ENCODE peak calls at places on chromosomes 5 and 9, in nine cellular contexts. R is heart left ventricle, M is hepatocyte, D is ovary, S is lower lobe of right lung, H is endodermal cell, G is neural progenitor cell, Y is IMR-90, A is fibroblast of lung. J is an unnamed sample. For H3K4me1, the result is how much of the 10 kb centered on the place peaks cover.

GRCh38 chr9:16258708-16259107 is 611.8 kb downstream of the BNC2 start:
- DNase-seq in M (no peak), A (no peak), G (no peak), Y (no peak), S (no peak), R (no peak), H (no peak), D (no peak), J (no peak)

GRCh38 chr9:36029202-36029601 is 7.5 kb upstream of the RECK start:
- DNase-seq in M (no peak), R (no peak), D (no peak), H (no peak), G (no peak), S (no peak), A (no peak), Y (no peak), J (no peak)

GRCh38 chr9:127318651-127319167 is 54.1 kb downstream of the GARNL3 start:
- DNase-seq in S (no peak), M (peak), R (peak), A (no peak), H (no peak), G (no peak), Y (peak), D (no peak), J (no peak)

GRCh38 chr9:16769291-16769690 is 101.2 kb downstream of the BNC2 start:
- DNase-seq in M (no peak), S (no peak), A (no peak), Y (no peak), D (no peak), H (no peak), R (no peak), G (no peak), J (no peak)

GRCh38 chr9:36141288-36141687 is 4.8 kb downstream of the GLIPR2 start:
- DNase-seq in G (peak), A (peak), M (no peak), Y (peak), H (peak), D (no peak), R (no peak), S (no peak), J (no peak)

GRCh38 chr5:101520417-101520816 is 617.3 kb upstream of the ST8SIA4 start:
- DNase-seq in M (no peak), G (no peak), D (no peak), R (no peak), Y (no peak), S (no peak), A (no peak), H (no peak), J (no peak)

GRCh38 chr9:93673844-93674334 is 97.5 kb downstream of the PHF2 start:
- DNase-seq in Y (no peak), D (no peak), A (no peak), H (no peak), G (no peak), R (no peak), M (no peak), S (no peak), J (peak)

GRCh38 chr9:36099718-36100117 is 36.8 kb upstream of the GLIPR2 start:
- DNase-seq in H (no peak), A (no peak), R (no peak), Y (no peak), S (no peak), D (no peak), M (no peak), G (no peak), J (no peak)

GRCh38 chr5:37045703-37046102 is 169.1 kb downstream of the NIPBL start:
- DNase-seq in G (no peak), M (no peak), A (no peak), R (no peak), Y (no peak), D (no peak), S (no peak), H (no peak), J (no peak)

GRCh38 chr9:121510766-121511555 is 11.3 kb upstream of the GGTA1 start:
- DNase-seq in A (no peak), H (no peak), R (peak), G (no peak), M (no peak), S (no peak), D (no peak), Y (peak), J (no peak)

GRCh38 chr5:58937031-58937681 is 354.3 kb downstream of the RAB3C start:
- DNase-seq in Y (no peak), R (no peak), A (no peak), D (no peak), M (no peak), S (no peak), G (no peak), H (peak), J (no peak)

GRCh38 chr5:76634661-76635060 is 11.5 kb upstream of the F2RL2 start:
- DNase-seq in M (no peak), H (no peak), R (no peak), S (no peak), Y (no peak), G (no peak), D (no peak), A (no peak), J (no peak)

GRCh38 chr5:95754545-95754944 is 23.4 kb downstream of the RHOBTB3 start:
- DNase-seq in D (no peak), R (no peak), S (no peak), H (no peak), Y (no peak), M (no peak), A (no peak), G (no peak), J (no peak)

GRCh38 chr5:36156124-36156601 is 4.3 kb downstream of the SKP2 start:
- DNase-seq in S (no peak), Y (peak), R (no peak), H (peak), G (no peak), A (peak), D (no peak), M (peak), J (peak)

GRCh38 chr9:121278535-121279169 is 10.7 kb downstream of the GSN start:
- DNase-seq in R (peak), M (peak), Y (peak), D (peak), H (peak), S (peak), A (peak), G (peak), J (peak)

GRCh38 chr5:133461796-133462516 is 150.4 kb downstream of the FSTL4 start:
- DNase-seq in D (no peak), H (no peak), G (no peak), A (no peak), M (no peak), R (no peak), S (no peak), Y (no peak), J (no peak)

GRCh38 chr9:134482226-134482625 is 156.0 kb downstream of the RXRA start:
- DNase-seq in S (no peak), D (no peak), G (no peak), A (no peak), Y (no peak), M (no peak), H (no peak), R (peak), J (no peak)

GRCh38 chr5:180331647-180331950 is 21.5 kb downstream of the GFPT2 start:
- DNase-seq in H (peak), G (peak), S (peak), D (no peak), Y (no peak), R (peak), M (no peak), A (no peak), J (no peak)

GRCh38 chr5:147780924-147781530 is 1.5 kb downstream of the JAKMIP2 start:
- DNase-seq in D (no peak), M (no peak), A (no peak), Y (no peak), H (no peak), R (no peak), S (no peak), G (peak), J (no peak)

GRCh38 chr5:9156282-9156681 is 389.6 kb downstream of the SEMA5A start:
- DNase-seq in S (no peak), D (no peak), R (peak), M (peak), Y (peak), H (peak), A (peak), G (peak), J (peak)

GRCh38 chr5:56175465-56175864 is 57.7 kb downstream of the ANKRD55 start:
- DNase-seq in D (peak), G (peak), M (peak), R (peak), S (no peak), Y (peak), H (peak), A (peak), J (no peak)

GRCh38 chr5:5665225-5666075 is 243.0 kb downstream of the ICE1 start:
- DNase-seq in H (no peak), M (no peak), S (no peak), Y (no peak), A (no peak), R (no peak), D (no peak), G (no peak), J (no peak)

GRCh38 chr5:112684737-112685136 is 52.9 kb upstream of the APC start:
- DNase-seq in G (no peak), H (no peak), M (no peak), S (no peak), D (no peak), A (no peak), Y (peak), R (peak), J (no peak)

GRCh38 chr5:65395526-65396155 is 86.1 kb downstream of the ADAMTS6 start:
- DNase-seq in A (peak), M (no peak), G (no peak), D (no peak), Y (peak), R (no peak), H (no peak), S (no peak), J (no peak)

GRCh38 chr9:133603165-133603927 is 5.8 kb downstream of the FAM163B start:
- DNase-seq in G (peak), A (no peak), R (no peak), S (peak), M (no peak), D (no peak), Y (no peak), H (peak), J (peak)

GRCh38 chr5:60507687-60508086 is 192.3 kb downstream of the DEPDC1B start:
- DNase-seq in D (no peak), Y (peak), H (no peak), M (peak), G (no peak), A (peak), S (no peak), R (no peak), J (no peak)

GRCh38 chr5:68502531-68502930 is 287.0 kb downstream of the PIK3R1 start:
- DNase-seq in G (no peak), Y (peak), D (no peak), H (no peak), R (no peak), A (no peak), S (no peak), M (no peak), J (no peak)

GRCh38 chr9:33453286-33453882 is 6.0 kb upstream of the AQP3 start:
- DNase-seq in S (no peak), H (no peak), A (no peak), G (no peak), R (no peak), M (no peak), D (no peak), Y (no peak), J (no peak)

GRCh38 chr9:127741831-127742434 is 6.8 kb upstream of the TOR2A start:
- DNase-seq in M (peak), S (peak), A (peak), R (peak), D (peak), H (peak), Y (no peak), G (peak), J (peak)

GRCh38 chr5:178232124-178232919 is at the start of gene PHYKPL:
- DNase-seq in M (peak), H (peak), A (peak), Y (peak), G (peak), D (peak), S (peak), R (peak), J (peak)

GRCh38 chr5:117888688-117889087 is 1099.7 kb downstream of the DTWD2 start:
- DNase-seq in M (no peak), G (no peak), R (no peak), D (no peak), A (peak), H (no peak), S (no peak), Y (peak), J (no peak)

GRCh38 chr5:56409331-56410190 is 176.4 kb upstream of the ANKRD55 start:
- DNase-seq in D (no peak), Y (peak), G (no peak), M (peak), A (peak), R (peak), S (no peak), H (no peak), J (no peak)

GRCh38 chr9:2493106-2493505 is 128.5 kb upstream of the VLDLR start:
- DNase-seq in S (no peak), Y (peak), G (no peak), A (peak), H (no peak), M (peak), R (peak), D (peak), J (no peak)

DNA sequence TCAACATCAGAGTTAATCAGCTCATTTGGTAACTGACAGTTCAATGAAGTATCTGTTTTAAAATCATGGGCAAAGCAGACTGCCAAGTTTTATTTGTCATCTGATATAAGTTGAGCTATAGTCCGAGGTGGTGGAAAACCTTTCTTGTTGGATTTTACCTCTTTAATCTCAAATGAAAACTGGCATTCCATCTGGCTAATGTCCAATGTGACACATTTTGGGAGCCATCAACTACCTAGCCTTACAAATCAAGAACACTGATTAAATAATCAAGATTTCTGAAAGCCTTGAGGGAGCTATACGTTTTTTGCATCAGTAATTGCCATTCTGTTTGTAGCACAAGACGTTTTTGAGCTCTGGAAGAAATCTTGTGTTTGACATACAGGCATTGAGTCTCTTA is 1380.5 kb upstream of the WWC1 start:
- DNase-seq in H (no peak), A (no peak), S (no peak), D (no peak), R (no peak), Y (no peak), G (no peak), M (no peak), J (no peak)
- TF ChIP-seq CTCF in H (no peak), A (no peak), S (no peak), D (no peak), R (no peak), Y (no peak), G (no peak), M (no peak), J (no peak)

GRCh38 chr9:34988218-34989055 is 1.1 kb upstream of the DNAJB5 start:
- DNase-seq in G (peak), D (no peak), H (peak), R (peak), Y (no peak), S (peak), A (peak), M (no peak), J (peak)

GRCh38 chr9:34984049-34984448 is 5.5 kb upstream of the DNAJB5 start:
- DNase-seq in A (peak), Y (peak), G (peak), M (peak), H (peak), D (no peak), R (no peak), S (no peak), J (no peak)

GRCh38 chr9:34985311-34985899 is 4.1 kb upstream of the DNAJB5 start:
- DNase-seq in H (peak), G (peak), R (no peak), S (no peak), A (peak), D (no peak), Y (peak), M (peak), J (peak)

GRCh38 chr9:34987160-34988040 is 2.1 kb upstream of the DNAJB5 start:
- DNase-seq in M (no peak), D (no peak), A (no peak), Y (no peak), R (no peak), H (peak), G (no peak), S (no peak), J (no peak)

DNA sequence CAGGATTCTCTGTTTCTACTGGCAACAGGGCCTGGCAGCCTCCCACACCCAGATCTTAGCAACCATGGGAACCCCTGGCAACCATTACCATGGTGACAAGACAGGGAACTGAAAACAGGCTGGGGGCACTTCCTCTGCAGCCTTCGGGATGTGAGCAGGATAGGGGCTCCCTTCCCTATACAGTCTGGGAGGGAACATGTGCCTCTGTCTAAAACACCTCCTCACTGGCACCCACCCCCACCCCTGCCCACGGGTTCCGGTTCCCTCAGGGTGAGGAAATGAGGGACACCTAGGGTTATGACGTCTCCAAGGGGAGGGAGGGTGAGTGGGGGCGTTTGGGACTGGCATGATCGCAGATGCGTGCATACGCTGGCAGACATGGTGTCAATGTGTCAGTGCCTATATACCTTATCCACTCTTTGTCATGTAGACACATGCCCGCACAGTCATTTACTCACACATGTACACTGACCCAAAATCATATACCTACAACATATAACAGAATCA is 3.0 kb upstream of the DNAJB5 start:
- DNase-seq in A (no peak), M (no peak), H (peak), G (peak), D (no peak), S (peak), Y (no peak), R (no peak), J (no peak)
- H3K4me1 ChIP-seq in A (under half), M (under half), H (under half), G (under half), D (under half), S (under half), Y (under half), R (under half), J (under half)

DNA sequence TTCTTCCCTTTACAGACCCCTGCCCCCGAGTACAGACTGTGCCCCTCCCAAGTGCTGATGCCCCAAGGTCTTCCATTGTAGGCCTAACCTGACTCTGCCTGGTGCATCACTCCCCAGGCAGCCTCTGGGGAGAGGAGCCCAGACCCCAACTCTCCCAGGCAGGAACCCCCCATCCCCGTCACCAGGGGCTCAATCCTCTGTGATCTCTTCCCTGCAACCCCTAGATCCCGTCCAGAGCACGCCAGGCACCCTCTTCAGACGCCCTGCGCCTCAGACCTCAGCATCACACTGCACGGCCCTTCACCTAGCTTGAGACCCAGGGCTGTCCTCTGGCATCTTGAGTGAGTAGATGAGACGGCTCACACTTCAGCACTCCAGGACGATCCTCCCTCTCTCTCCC is 6.4 kb upstream of the EGR1 start:
- DNase-seq in G (no peak), R (no peak), H (no peak), Y (no peak), A (no peak), M (no peak), D (no peak), S (peak), J (no peak)
- H3K27ac ChIP-seq in G (no peak), R (peak), H (no peak), Y (no peak), A (no peak), M (no peak), D (no peak), S (no peak), J (no peak)

DNA sequence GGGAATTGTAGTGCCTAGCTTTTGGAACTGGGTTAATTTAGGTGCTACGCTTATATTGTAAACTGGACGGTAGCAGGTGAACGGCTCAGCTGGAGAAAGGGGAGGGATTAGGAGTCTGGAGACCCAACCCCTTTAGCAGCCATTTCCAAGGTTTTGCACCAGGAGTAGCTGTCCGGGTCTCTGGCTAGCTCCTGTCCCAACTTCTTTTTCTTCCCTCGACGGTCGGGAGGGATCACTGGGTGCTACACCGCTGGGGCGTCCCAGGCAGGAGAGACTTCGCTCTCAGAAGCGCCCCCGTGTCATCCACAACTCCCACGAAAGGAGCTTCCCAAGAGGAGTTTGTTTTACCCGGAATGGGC is 1640.9 kb upstream of the C9orf72 start:
- DNase-seq in G (peak), D (no peak), H (peak), M (peak), R (no peak), A (no peak), Y (no peak), S (no peak), J (peak)
- TF ChIP-seq CTCF in G (no peak), D (no peak), H (no peak), M (no peak), R (no peak), A (no peak), Y (no peak), S (no peak), J (no peak)

GRCh38 chr9:99239341-99240055 is 17.4 kb downstream of the SEC61B start:
- DNase-seq in A (no peak), R (no peak), D (no peak), H (no peak), G (no peak), Y (peak), M (no peak), S (no peak), J (no peak)

GRCh38 chr9:99235874-99236627 is 14.0 kb downstream of the SEC61B start:
- DNase-seq in M (no peak), R (no peak), A (no peak), Y (no peak), D (no peak), S (no peak), G (no peak), H (no peak), J (no peak)

GRCh38 chr9:99241106-99241505 is 19.0 kb downstream of the SEC61B start:
- DNase-seq in R (no peak), Y (no peak), A (no peak), S (no peak), H (no peak), M (no peak), G (no peak), D (no peak), J (no peak)

GRCh38 chr9:99237356-99237755 is 15.3 kb downstream of the SEC61B start:
- DNase-seq in A (no peak), M (no peak), S (no peak), G (no peak), Y (no peak), H (no peak), D (no peak), R (no peak), J (no peak)

GRCh38 chr9:99238331-99238730 is 16.2 kb downstream of the SEC61B start:
- DNase-seq in M (no peak), S (no peak), Y (no peak), A (no peak), H (no peak), D (no peak), G (no peak), R (no peak), J (no peak)
- H3K4me1 ChIP-seq in M (under half), S (under half), Y (under half), A (under half), H (under half), D (under half), G (under half), R (under half), J (under half)

J was measured in psoas muscle.